ENCODE peak calls at places on chromosomes 3 and 15, in six cellular contexts. One of them, this sample, is unnamed.

GRCh38 chr15:48413304-48413703 is 82.1 kb downstream of the DUT start:
- DNase-seq in CD4-positive, alpha-beta T cell: no peak
- DNase-seq in stimulated activated CD8-positive, alpha-beta memory T cell treated with anti-CD3 and anti-CD28 coated beads, Interleukin-4, amount 100 ng/mL, for 24 hours: no peak
- DNase-seq in activated CD8-positive, alpha-beta memory T cell treated with anti-CD3 and anti-CD28 coated beads for 48 hours: no peak
- DNase-seq in ELR: peak; percentile 25
- DNase-seq in hypothalamus: no peak
- DNase-seq in this sample: no peak

GRCh38 chr3:147462856-147463255 is 53.7 kb downstream of the ZIC1 start:
- DNase-seq in CD4-positive, alpha-beta T cell: no peak
- DNase-seq in stimulated activated CD8-positive, alpha-beta memory T cell treated with anti-CD3 and anti-CD28 coated beads, Interleukin-4, amount 100 ng/mL, for 24 hours: no peak
- DNase-seq in activated CD8-positive, alpha-beta memory T cell treated with anti-CD3 and anti-CD28 coated beads for 48 hours: no peak
- DNase-seq in ELR: no peak
- DNase-seq in hypothalamus: no peak
- DNase-seq in this sample: no peak

GRCh38 chr3:179446501-179446900 is 4.8 kb downstream of the GNB4 start:
- DNase-seq in CD4-positive, alpha-beta T cell: no peak
- DNase-seq in stimulated activated CD8-positive, alpha-beta memory T cell treated with anti-CD3 and anti-CD28 coated beads, Interleukin-4, amount 100 ng/mL, for 24 hours: no peak
- DNase-seq in activated CD8-positive, alpha-beta memory T cell treated with anti-CD3 and anti-CD28 coated beads for 48 hours: no peak
- DNase-seq in ELR: peak; percentile 65
- DNase-seq in hypothalamus: no peak
- DNase-seq in this sample: no peak

GRCh38 chr3:58459160-58459559 is 25.5 kb upstream of the PDHB start:
- DNase-seq in CD4-positive, alpha-beta T cell: no peak
- DNase-seq in stimulated activated CD8-positive, alpha-beta memory T cell treated with anti-CD3 and anti-CD28 coated beads, Interleukin-4, amount 100 ng/mL, for 24 hours: no peak
- DNase-seq in activated CD8-positive, alpha-beta memory T cell treated with anti-CD3 and anti-CD28 coated beads for 48 hours: no peak
- DNase-seq in ELR: no peak
- DNase-seq in hypothalamus: no peak
- DNase-seq in this sample: no peak

GRCh38 chr3:24400015-24400414 is 94.6 kb downstream of the THRB start:
- DNase-seq in CD4-positive, alpha-beta T cell: no peak
- DNase-seq in stimulated activated CD8-positive, alpha-beta memory T cell treated with anti-CD3 and anti-CD28 coated beads, Interleukin-4, amount 100 ng/mL, for 24 hours: no peak
- DNase-seq in activated CD8-positive, alpha-beta memory T cell treated with anti-CD3 and anti-CD28 coated beads for 48 hours: no peak
- DNase-seq in ELR: no peak
- DNase-seq in hypothalamus: no peak
- DNase-seq in this sample: no peak

GRCh38 chr3:139102606-139103005 is 57.9 kb upstream of the PRR23C start:
- DNase-seq in CD4-positive, alpha-beta T cell: no peak
- DNase-seq in stimulated activated CD8-positive, alpha-beta memory T cell treated with anti-CD3 and anti-CD28 coated beads, Interleukin-4, amount 100 ng/mL, for 24 hours: no peak
- DNase-seq in activated CD8-positive, alpha-beta memory T cell treated with anti-CD3 and anti-CD28 coated beads for 48 hours: no peak
- DNase-seq in ELR: no peak
- DNase-seq in hypothalamus: no peak
- DNase-seq in this sample: no peak

GRCh38 chr3:51887620-51888019 is 12.2 kb upstream of the IQCF5 start:
- DNase-seq in CD4-positive, alpha-beta T cell: no peak
- DNase-seq in stimulated activated CD8-positive, alpha-beta memory T cell treated with anti-CD3 and anti-CD28 coated beads, Interleukin-4, amount 100 ng/mL, for 24 hours: no peak
- DNase-seq in activated CD8-positive, alpha-beta memory T cell treated with anti-CD3 and anti-CD28 coated beads for 48 hours: no peak
- DNase-seq in ELR: no peak
- DNase-seq in hypothalamus: no peak
- DNase-seq in this sample: no peak

GRCh38 chr3:48402281-48402732 is 27.6 kb downstream of the PLXNB1 start:
- DNase-seq in CD4-positive, alpha-beta T cell: no peak
- DNase-seq in stimulated activated CD8-positive, alpha-beta memory T cell treated with anti-CD3 and anti-CD28 coated beads, Interleukin-4, amount 100 ng/mL, for 24 hours: no peak
- DNase-seq in activated CD8-positive, alpha-beta memory T cell treated with anti-CD3 and anti-CD28 coated beads for 48 hours: no peak
- DNase-seq in ELR: peak; percentile 90
- DNase-seq in hypothalamus: no peak
- DNase-seq in this sample: peak; percentile 64

GRCh38 chr15:88911766-88912118 is 1.4 kb downstream of the MFGE8 start:
- DNase-seq in CD4-positive, alpha-beta T cell: no peak
- DNase-seq in stimulated activated CD8-positive, alpha-beta memory T cell treated with anti-CD3 and anti-CD28 coated beads, Interleukin-4, amount 100 ng/mL, for 24 hours: no peak
- DNase-seq in activated CD8-positive, alpha-beta memory T cell treated with anti-CD3 and anti-CD28 coated beads for 48 hours: no peak
- DNase-seq in ELR: peak; percentile 50
- DNase-seq in hypothalamus: no peak
- DNase-seq in this sample: no peak

GRCh38 chr3:71581981-71582611 is 1.4 kb downstream of the FOXP1 start:
- DNase-seq in CD4-positive, alpha-beta T cell: peak; percentile 26
- DNase-seq in stimulated activated CD8-positive, alpha-beta memory T cell treated with anti-CD3 and anti-CD28 coated beads, Interleukin-4, amount 100 ng/mL, for 24 hours: peak; percentile 30
- DNase-seq in activated CD8-positive, alpha-beta memory T cell treated with anti-CD3 and anti-CD28 coated beads for 48 hours: no peak
- DNase-seq in ELR: peak; percentile 54
- DNase-seq in hypothalamus: peak; percentile 65
- DNase-seq in this sample: peak; percentile 67

GRCh38 chr15:37771462-37771861 is 163.0 kb upstream of the TMCO5A start:
- DNase-seq in CD4-positive, alpha-beta T cell: no peak
- DNase-seq in stimulated activated CD8-positive, alpha-beta memory T cell treated with anti-CD3 and anti-CD28 coated beads, Interleukin-4, amount 100 ng/mL, for 24 hours: no peak
- DNase-seq in activated CD8-positive, alpha-beta memory T cell treated with anti-CD3 and anti-CD28 coated beads for 48 hours: no peak
- DNase-seq in ELR: peak; percentile 65
- DNase-seq in hypothalamus: no peak
- DNase-seq in this sample: no peak

GRCh38 chr3:52385157-52385556 is 59.7 kb downstream of the SEMA3G start:
- DNase-seq in CD4-positive, alpha-beta T cell: no peak
- DNase-seq in stimulated activated CD8-positive, alpha-beta memory T cell treated with anti-CD3 and anti-CD28 coated beads, Interleukin-4, amount 100 ng/mL, for 24 hours: no peak
- DNase-seq in activated CD8-positive, alpha-beta memory T cell treated with anti-CD3 and anti-CD28 coated beads for 48 hours: no peak
- DNase-seq in ELR: peak; percentile 60
- DNase-seq in hypothalamus: no peak
- DNase-seq in this sample: no peak

GRCh38 chr3:183064475-183064874 is 34.8 kb downstream of the MCCC1 start:
- DNase-seq in CD4-positive, alpha-beta T cell: no peak
- DNase-seq in stimulated activated CD8-positive, alpha-beta memory T cell treated with anti-CD3 and anti-CD28 coated beads, Interleukin-4, amount 100 ng/mL, for 24 hours: no peak
- DNase-seq in activated CD8-positive, alpha-beta memory T cell treated with anti-CD3 and anti-CD28 coated beads for 48 hours: no peak
- DNase-seq in ELR: no peak
- DNase-seq in hypothalamus: no peak
- DNase-seq in this sample: no peak

GRCh38 chr15:70266412-70267089 is 168.8 kb upstream of the TLE3 start:
- DNase-seq in CD4-positive, alpha-beta T cell: no peak
- DNase-seq in stimulated activated CD8-positive, alpha-beta memory T cell treated with anti-CD3 and anti-CD28 coated beads, Interleukin-4, amount 100 ng/mL, for 24 hours: no peak
- DNase-seq in activated CD8-positive, alpha-beta memory T cell treated with anti-CD3 and anti-CD28 coated beads for 48 hours: no peak
- DNase-seq in ELR: no peak
- DNase-seq in hypothalamus: no peak
- DNase-seq in this sample: peak; percentile 78

GRCh38 chr15:67039349-67040075 is 25.9 kb upstream of the SMAD3 start:
- DNase-seq in CD4-positive, alpha-beta T cell: no peak
- DNase-seq in stimulated activated CD8-positive, alpha-beta memory T cell treated with anti-CD3 and anti-CD28 coated beads, Interleukin-4, amount 100 ng/mL, for 24 hours: no peak
- DNase-seq in activated CD8-positive, alpha-beta memory T cell treated with anti-CD3 and anti-CD28 coated beads for 48 hours: no peak
- DNase-seq in ELR: no peak
- DNase-seq in hypothalamus: no peak
- DNase-seq in this sample: no peak

This sample was measured in lung.